ENCODE peak calls at places on chromosomes 1 and 21, in five cellular contexts. U, R, H, C and S are unnamed samples.
A peak's percentile ranks its signal among the peaks of the same experiment; 100 is the strongest.

GRCh38 chr1:15207031-15207828 is 39.8 kb upstream of the FHAD1 start:
- DNase-seq in R (peak; percentile 49), H (no peak), C (no peak), U (no peak), S (peak; percentile 61)

GRCh38 chr1:204112876-204113730 is 38.7 kb downstream of the ETNK2 start:
- DNase-seq in C (no peak), H (no peak), U (no peak), R (no peak), S (no peak)

GRCh38 chr1:178684111-178684510 is 40.9 kb upstream of the RALGPS2 start:
- DNase-seq in H (no peak), U (no peak), R (no peak), C (no peak), S (no peak)

GRCh38 chr1:202143768-202144509 is 598 bp downstream of the ARL8A start:
- DNase-seq in H (peak; percentile 93), R (no peak), C (no peak), U (peak; percentile 30), S (peak; percentile 76)

GRCh38 chr1:194339451-194339850 is 1153.0 kb upstream of the B3GALT2 start:
- DNase-seq in H (no peak), C (no peak), U (no peak), R (no peak), S (no peak)

GRCh38 chr1:119069682-119070081 is 70.8 kb downstream of the WARS2 start:
- DNase-seq in R (no peak), U (no peak), H (no peak), C (no peak), S (no peak)

GRCh38 chr1:54922921-54923421 is 36.0 kb upstream of the DHCR24 start:
- DNase-seq in C (peak; percentile 66), H (no peak), R (peak; percentile 33), U (no peak), S (no peak)

GRCh38 chr21:45256021-45256911 is 31.4 kb downstream of the POFUT2 start:
- DNase-seq in H (peak; percentile 61), U (no peak), C (no peak), R (no peak), S (no peak)

GRCh38 chr1:41325801-41326200 is 35.4 kb upstream of the FOXO6 start:
- DNase-seq in U (no peak), C (no peak), H (no peak), R (no peak), S (no peak)

GRCh38 chr1:171817511-171818265 is 23.6 kb upstream of the DNM3 start:
- DNase-seq in R (no peak), C (no peak), H (no peak), U (peak; percentile 53), S (no peak)

GRCh38 chr1:100941098-100941527 is 45.2 kb downstream of the SLC30A7 start:
- DNase-seq in U (no peak), H (no peak), C (no peak), R (no peak), S (no peak)

GRCh38 chr1:163399976-163400375 is 78.2 kb downstream of the NUF2 start:
- DNase-seq in H (no peak), U (no peak), C (no peak), R (no peak), S (no peak)

GRCh38 chr1:212607206-212607923 is 1.2 kb upstream of the ATF3 start:
- DNase-seq in U (peak; percentile 24), H (no peak), R (peak; percentile 43), C (peak; percentile 23), S (peak; percentile 72)

GRCh38 chr1:247548092-247548491 is 842 bp upstream of the GCSAML start:
- DNase-seq in C (no peak), U (no peak), H (no peak), R (no peak), S (no peak)

GRCh38 chr1:3516911-3517310 is 62.4 kb downstream of the ARHGEF16 start:
- DNase-seq in U (no peak), C (no peak), H (no peak), R (no peak), S (no peak)

GRCh38 chr1:7236844-7237515 is 451.7 kb downstream of the CAMTA1 start:
- DNase-seq in C (no peak), U (no peak), H (no peak), R (no peak), S (no peak)

GRCh38 chr1:17149771-17150170 is 30.5 kb upstream of the PADI2 start:
- DNase-seq in H (no peak), U (no peak), R (no peak), C (no peak), S (no peak)

GRCh38 chr1:210477328-210477924 is 148.7 kb downstream of the HHAT start:
- DNase-seq in U (no peak), C (no peak), H (no peak), R (no peak), S (no peak)

GRCh38 chr1:197395209-197395608 is 127.2 kb downstream of the CRB1 start:
- DNase-seq in U (no peak), C (no peak), H (no peak), R (no peak), S (no peak)

GRCh38 chr1:51712590-51712989 is 95.7 kb downstream of the OSBPL9 start:
- DNase-seq in C (no peak), R (no peak), U (no peak), H (no peak), S (no peak)

GRCh38 chr1:29249170-29249691 is 12.9 kb downstream of the PTPRU start:
- DNase-seq in R (no peak), U (no peak), C (no peak), H (peak; percentile 31), S (no peak)

GRCh38 chr1:157542676-157543075 is 9.6 kb downstream of the FCRL5 start:
- DNase-seq in H (no peak), R (no peak), U (no peak), C (no peak), S (no peak)

GRCh38 chr1:70990460-70991253 is 57.0 kb downstream of the PTGER3 start:
- DNase-seq in U (no peak), C (no peak), H (no peak), R (no peak), S (no peak)

GRCh38 chr1:248243204-248243603 is 12.0 kb downstream of the OR2M4 start:
- DNase-seq in H (peak; percentile 64), C (no peak), U (no peak), R (no peak), S (no peak)

GRCh38 chr1:77658271-77658670 is 24.2 kb downstream of the ZZZ3 start:
- DNase-seq in U (no peak), R (no peak), H (no peak), C (no peak), S (no peak)

GRCh38 chr1:33013791-33014190 is 22.9 kb downstream of the AK2 start:
- DNase-seq in R (no peak), H (no peak), C (no peak), U (no peak), S (no peak)

GRCh38 chr1:33012165-33012564 is 24.5 kb downstream of the AK2 start:
- DNase-seq in R (no peak), U (no peak), H (no peak), C (no peak), S (no peak)

GRCh38 chr1:33009561-33009960 is 27.1 kb downstream of the AK2 start:
- DNase-seq in U (no peak), R (no peak), C (no peak), H (no peak), S (no peak)

GRCh38 chr1:33008051-33008914 is 28.4 kb downstream of the AK2 start:
- DNase-seq in U (no peak), H (no peak), R (peak; percentile 83), C (peak; percentile 72), S (no peak)

DNA sequence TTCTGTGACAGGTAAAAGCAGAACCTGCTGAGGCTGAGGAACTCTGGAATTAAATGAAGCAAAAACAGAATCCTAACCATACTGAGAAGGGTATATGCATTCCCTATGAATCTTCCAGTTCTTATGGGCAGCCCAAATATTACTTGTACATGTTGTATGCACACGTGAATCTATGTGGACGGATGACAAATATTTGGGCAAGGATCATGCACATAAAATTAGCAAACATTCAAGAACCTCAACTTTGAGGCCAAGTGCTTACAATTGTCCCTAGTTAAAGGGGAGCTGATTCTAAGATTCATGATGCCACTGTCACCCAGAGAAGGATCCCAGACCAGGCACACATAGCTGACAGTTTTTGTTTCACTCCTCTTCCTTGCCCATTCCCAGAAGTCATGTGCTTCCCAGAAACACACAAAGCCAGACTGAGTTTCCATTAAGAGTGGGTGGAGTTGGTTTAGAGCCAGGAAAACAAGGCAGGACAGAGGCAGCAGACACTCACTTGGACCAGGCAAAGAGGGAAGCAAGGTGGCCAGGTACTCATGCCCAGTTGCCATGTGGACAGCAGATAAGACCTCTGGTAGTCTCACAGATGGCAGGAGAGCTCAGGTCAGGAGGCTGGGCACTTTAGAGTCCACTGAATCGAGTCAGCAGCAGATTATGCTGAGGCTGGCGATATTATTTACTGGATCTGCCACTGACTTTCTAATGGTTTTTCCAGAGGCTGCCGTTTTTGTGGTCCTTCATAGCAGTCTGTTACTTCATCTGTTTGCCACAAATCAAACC is 25.5 kb downstream of the AK2 start:
- DNase-seq in H (no peak), C (peak; percentile 82), U (peak; percentile 86), R (peak; percentile 76), S (peak; percentile 78)
- TF ChIP-seq POLR2AphosphoS5 in H (peak; percentile 64), C (peak; percentile 93), U (no peak), R (peak; percentile 96), S (peak; percentile 40)

GRCh38 chr1:68143633-68144032 is 88.7 kb downstream of the WLS start:
- DNase-seq in H (no peak), C (no peak), U (no peak), R (no peak), S (no peak)
- H3K4me1 ChIP-seq in H (peaks cover 21% of the 10 kb centered on the region), C (no peaks in the 10 kb centered on the region), U (no peaks in the 10 kb centered on the region), R (peaks cover 71% of the 10 kb centered on the region), S (peaks cover 41% of the 10 kb centered on the region)

GRCh38 chr1:39960461-39960958 is 5.6 kb downstream of the MFSD2A start:
- DNase-seq in H (peak; percentile 93), U (no peak), C (peak; percentile 46), R (peak; percentile 84), S (no peak)
- TF ChIP-seq POLR2AphosphoS5 in H (peak; percentile 60), U (no peak), C (peak; percentile 20), R (peak; percentile 53), S (no peak)

GRCh38 chr21:30101967-30102366 is 64.6 kb downstream of the CLDN17 start:
- DNase-seq in U (no peak), H (no peak), C (no peak), R (no peak), S (no peak)

GRCh38 chr21:30102881-30103280 is 63.7 kb downstream of the CLDN17 start:
- DNase-seq in C (no peak), R (no peak), U (no peak), H (no peak), S (no peak)

GRCh38 chr21:30097791-30098190 is 68.8 kb downstream of the CLDN17 start:
- DNase-seq in R (no peak), U (no peak), H (no peak), C (no peak), S (no peak)
- H3K4me1 ChIP-seq in R (no peaks in the 10 kb centered on the region), U (no peaks in the 10 kb centered on the region), H (no peaks in the 10 kb centered on the region), C (no peaks in the 10 kb centered on the region), S (no peaks in the 10 kb centered on the region)